ENCODE peak calls at places on chromosome 6, in six cellular contexts. J is HCT116, N is brain microvascular endothelial cell, F is colonic mucosa, P is lower leg skin, T is foreskin fibroblast. Q is an unnamed sample.

GRCh38 chr6:88455317-88455716 is 289.2 kb upstream of the CNR1 start:
- DNase-seq in J (no peak), N (no peak), F (no peak), P (no peak), T (no peak), Q (no peak)

GRCh38 chr6:111602481-111603404 is 2.9 kb downstream of the TRAF3IP2 start:
- DNase-seq in J (no peak), N (peak; percentile 34), F (peak; percentile 56), P (peak; percentile 85), T (peak; percentile 94), Q (no peak)

GRCh38 chr6:10402648-10403311 is 12.1 kb downstream of the TFAP2A start:
- DNase-seq in J (no peak), N (no peak), F (no peak), P (no peak), T (no peak), Q (no peak)

GRCh38 chr6:124535746-124536145 is 426.5 kb upstream of the RNF217 start:
- DNase-seq in J (no peak), N (peak; percentile 70), F (no peak), P (no peak), T (peak; percentile 34), Q (no peak)

GRCh38 chr6:137685798-137686197 is 181.3 kb upstream of the TNFAIP3 start:
- DNase-seq in J (no peak), N (no peak), F (no peak), P (no peak), T (no peak), Q (no peak)

GRCh38 chr6:52420668-52421358 is 671 bp downstream of the EFHC1 start:
- DNase-seq in J (no peak), N (peak; percentile 28), F (no peak), P (no peak), T (peak; percentile 45), Q (peak; percentile 39)

GRCh38 chr6:23269436-23269835 is 700.1 kb downstream of the HDGFL1 start:
- DNase-seq in J (no peak), N (no peak), F (no peak), P (no peak), T (peak; percentile 13), Q (no peak)

GRCh38 chr6:18155273-18155863 is at the start of gene KDM1B:
- DNase-seq in J (peak; percentile 94), N (peak; percentile 96), F (no peak), P (no peak), T (peak; percentile 99), Q (peak; percentile 99)

GRCh38 chr6:16045238-16045637 is 83.6 kb upstream of the MYLIP start:
- DNase-seq in J (no peak), N (no peak), F (no peak), P (no peak), T (peak; percentile 18), Q (no peak)

GRCh38 chr6:7324520-7324919 is 11.5 kb upstream of the SSR1 start:
- DNase-seq in J (no peak), N (no peak), F (no peak), P (no peak), T (no peak), Q (peak; percentile 23)

GRCh38 chr6:164227952-164228522 is 813.5 kb downstream of the QKI start:
- DNase-seq in J (no peak), N (no peak), F (no peak), P (no peak), T (no peak), Q (no peak)

GRCh38 chr6:110044093-110044492 is 66.0 kb downstream of the GPR6 start:
- DNase-seq in J (no peak), N (no peak), F (no peak), P (peak; percentile 75), T (no peak), Q (no peak)

GRCh38 chr6:152054441-152054840 is 247.0 kb downstream of the ESR1 start:
- DNase-seq in J (peak; percentile 21), N (no peak), F (no peak), P (no peak), T (peak; percentile 67), Q (no peak)

GRCh38 chr6:168433898-168434297 is 7.1 kb upstream of the SMOC2 start:
- DNase-seq in J (no peak), N (no peak), F (no peak), P (peak; percentile 54), T (no peak), Q (no peak)

GRCh38 chr6:44486002-44486421 is 98.5 kb downstream of the CDC5L start:
- DNase-seq in J (no peak), N (no peak), F (no peak), P (no peak), T (peak; percentile 67), Q (no peak)

GRCh38 chr6:5179917-5180316 is 80.8 kb downstream of the LYRM4 start:
- DNase-seq in J (no peak), N (no peak), F (no peak), P (no peak), T (no peak), Q (no peak)

GRCh38 chr6:155349129-155349528 is 34.8 kb upstream of the TFB1M start:
- DNase-seq in J (no peak), N (peak; percentile 34), F (no peak), P (no peak), T (peak; percentile 41), Q (no peak)

GRCh38 chr6:131819507-131820228 is 11.8 kb downstream of the ENPP1 start:
- DNase-seq in J (no peak), N (peak; percentile 85), F (no peak), P (no peak), T (peak; percentile 48), Q (no peak)

GRCh38 chr6:146312606-146313005 is 231.0 kb upstream of the RAB32 start:
- DNase-seq in J (no peak), N (no peak), F (no peak), P (no peak), T (peak; percentile 14), Q (no peak)

GRCh38 chr6:32267035-32267434 is 43.2 kb upstream of the NOTCH4 start:
- DNase-seq in J (no peak), N (no peak), F (no peak), P (no peak), T (no peak), Q (no peak)
- H3K4me3 ChIP-seq in J (no peak overlapping the region), N (no peak overlapping the region), F (no peak overlapping the region), P (no peak overlapping the region), T (no peak overlapping the region), Q (no peak overlapping the region)

DNA sequence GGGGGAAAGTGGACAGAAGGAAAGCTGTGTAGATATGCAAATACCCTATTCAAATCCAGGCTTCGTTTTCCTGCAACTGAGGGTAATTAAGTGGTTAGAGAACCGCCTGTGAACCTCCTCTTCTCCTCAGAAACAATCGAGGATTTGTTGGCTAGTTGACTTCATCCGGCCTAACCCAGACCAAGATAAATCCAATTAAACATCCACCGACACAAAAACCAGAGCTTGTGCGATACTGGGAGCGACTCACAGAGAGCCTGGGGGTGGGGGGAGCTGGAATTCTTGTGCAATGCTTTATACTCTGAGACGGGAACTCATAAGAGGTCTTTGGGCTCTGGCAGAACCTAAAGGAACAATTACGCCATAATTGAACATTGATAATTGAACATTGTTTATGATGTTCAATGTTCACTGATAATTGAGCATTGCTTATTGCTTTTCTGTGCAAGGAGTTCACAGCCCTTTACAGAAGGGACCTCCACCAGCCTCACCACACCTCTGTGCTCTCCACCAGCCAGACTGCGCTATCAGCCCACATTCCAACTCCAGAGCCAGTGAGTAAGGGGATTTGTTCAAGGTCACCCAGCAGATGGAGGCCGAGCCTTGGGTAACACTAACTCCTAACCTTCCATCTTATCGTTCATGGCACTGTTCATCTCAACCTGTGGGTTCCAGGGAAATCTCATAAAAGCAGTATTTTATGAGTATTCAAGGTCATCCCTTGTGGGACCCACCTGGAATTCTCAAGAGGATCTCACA is 429.6 kb upstream of the JARID2 start:
- DNase-seq in J (no peak), N (no peak), F (no peak), P (peak; percentile 74), T (peak; percentile 25), Q (no peak)
- TF ChIP-seq CTCF in J (no peak), N (no peak), F (no peak), P (no peak), T (no peak), Q (no peak)

GRCh38 chr6:166008441-166009369 is 158.9 kb downstream of the TBXT start:
- DNase-seq in J (no peak), N (peak; percentile 80), F (no peak), P (peak; percentile 82), T (peak; percentile 58), Q (no peak)
- H3K4me3 ChIP-seq in J (no peak overlapping the region), N (peak overlapping the region; percentile 66), F (peak overlapping the region; percentile 5), P (no peak overlapping the region), T (peak overlapping the region; percentile 36), Q (no peak overlapping the region)

DNA sequence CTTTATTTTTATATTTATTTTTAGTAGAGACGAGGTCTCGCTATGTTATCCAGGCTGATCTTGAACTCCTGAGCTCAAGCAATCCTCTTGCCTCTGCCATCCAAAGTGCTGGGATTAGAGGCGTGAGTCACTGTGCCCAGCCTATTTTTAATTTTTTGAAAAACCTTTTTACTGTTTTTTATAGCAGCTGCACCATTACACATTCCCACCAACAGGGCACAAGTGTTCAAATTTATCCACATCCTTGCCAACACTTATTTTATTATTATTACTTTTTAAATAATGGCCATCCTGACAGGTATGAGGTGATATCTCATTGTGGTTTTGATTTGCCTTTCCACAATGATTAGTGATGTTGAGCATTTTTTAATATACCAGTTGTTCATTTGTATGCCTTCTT is 42.5 kb downstream of the PACSIN1 start:
- DNase-seq in J (no peak), N (no peak), F (no peak), P (no peak), T (peak; percentile 45), Q (no peak)
- TF ChIP-seq CTCF in J (peak; percentile 31), N (peak; percentile 36), F (no peak), P (no peak), T (no peak), Q (no peak)

DNA sequence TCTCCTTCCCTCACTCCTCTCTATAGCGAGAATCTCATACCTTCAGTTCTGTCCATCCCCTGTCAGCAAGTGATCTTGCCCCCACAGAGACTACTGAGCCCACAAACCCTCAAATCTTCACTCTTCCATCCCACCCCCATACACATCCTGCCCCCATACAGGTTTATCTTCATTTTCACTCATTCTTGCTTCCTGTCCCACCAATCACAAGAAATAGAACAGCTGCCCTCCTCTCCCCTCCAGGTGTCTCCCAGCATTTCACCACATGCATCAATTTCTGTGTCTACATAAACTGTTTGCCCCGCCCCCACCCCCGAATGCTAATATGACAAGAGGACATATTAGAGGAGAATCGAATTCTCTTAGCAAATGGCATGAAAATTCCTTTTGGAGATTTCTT is 54.9 kb upstream of the CARMIL1 start:
- DNase-seq in J (no peak), N (no peak), F (no peak), P (no peak), T (no peak), Q (no peak)
- H3K4me3 ChIP-seq in J (no peak overlapping the region), N (no peak overlapping the region), F (no peak overlapping the region), P (no peak overlapping the region), T (no peak overlapping the region), Q (no peak overlapping the region)